ENCODE peak calls at places on chromosomes 16 and 17, in nine cellular contexts. F, B, K, Q, C, M, Y, H and T are unnamed samples.

GRCh38 chr16:51151435-51151950 is 423 bp upstream of the SALL1 start:
- DNase-seq in F (peak), B (no peak), K (peak), Q (no peak), C (peak), M (no peak), Y (no peak), H (peak), T (no peak)

GRCh38 chr16:21265104-21265825 is 12.8 kb downstream of the CRYM start:
- DNase-seq in F (no peak), B (no peak), K (no peak), Q (no peak), C (no peak), M (no peak), Y (no peak), H (peak), T (no peak)

GRCh38 chr16:46731691-46732555 is 16.2 kb downstream of the MYLK3 start:
- DNase-seq in F (no peak), B (no peak), K (peak), Q (no peak), C (no peak), M (peak), Y (no peak), H (peak), T (no peak)

GRCh38 chr16:50718761-50719400 is 23.0 kb upstream of the CYLD start:
- DNase-seq in F (no peak), B (no peak), K (no peak), Q (peak), C (no peak), M (no peak), Y (no peak), H (no peak), T (no peak)

GRCh38 chr17:9183297-9183696 is 162.0 kb downstream of the NTN1 start:
- DNase-seq in F (no peak), B (no peak), K (no peak), Q (no peak), C (no peak), M (no peak), Y (no peak), H (no peak), T (no peak)

GRCh38 chr16:66020642-66021041 is 345.8 kb upstream of the CDH5 start:
- DNase-seq in F (no peak), B (no peak), K (peak), Q (no peak), C (no peak), M (no peak), Y (peak), H (no peak), T (no peak)

GRCh38 chr16:29881050-29881449 is 18.0 kb upstream of the CDIPT start:
- DNase-seq in F (no peak), B (no peak), K (no peak), Q (no peak), C (no peak), M (no peak), Y (no peak), H (no peak), T (no peak)

GRCh38 chr16:30491744-30492308 is 19.3 kb downstream of the ITGAL start:
- DNase-seq in F (peak), B (no peak), K (peak), Q (peak), C (no peak), M (no peak), Y (peak), H (no peak), T (no peak)

GRCh38 chr16:30930160-30930571 is 6.8 kb downstream of the FBXL19 start:
- DNase-seq in F (no peak), B (no peak), K (no peak), Q (no peak), C (no peak), M (no peak), Y (no peak), H (no peak), T (no peak)

GRCh38 chr16:27920391-27920891 is 143.1 kb downstream of the GSG1L start:
- DNase-seq in F (peak), B (no peak), K (no peak), Q (peak), C (peak), M (no peak), Y (peak), H (no peak), T (no peak)

GRCh38 chr16:69741951-69742904 is 12.5 kb downstream of the NOB1 start:
- DNase-seq in F (peak), B (peak), K (peak), Q (peak), C (no peak), M (no peak), Y (no peak), H (peak), T (no peak)

GRCh38 chr17:68343976-68344375 is 52.7 kb downstream of the ARSG start:
- DNase-seq in F (no peak), B (no peak), K (no peak), Q (no peak), C (no peak), M (no peak), Y (no peak), H (no peak), T (peak)

GRCh38 chr16:67179421-67180080 is 4.2 kb downstream of the MATCAP1 start:
- DNase-seq in F (no peak), B (no peak), K (no peak), Q (no peak), C (peak), M (no peak), Y (no peak), H (no peak), T (no peak)

GRCh38 chr16:28984619-28985135 is at the start of gene LAT:
- DNase-seq in F (no peak), B (no peak), K (no peak), Q (no peak), C (no peak), M (no peak), Y (no peak), H (peak), T (peak)

GRCh38 chr17:42518755-42519545 is 17.1 kb upstream of the NAGLU start:
- DNase-seq in F (peak), B (no peak), K (peak), Q (peak), C (no peak), M (no peak), Y (peak), H (peak), T (no peak)

DNA sequence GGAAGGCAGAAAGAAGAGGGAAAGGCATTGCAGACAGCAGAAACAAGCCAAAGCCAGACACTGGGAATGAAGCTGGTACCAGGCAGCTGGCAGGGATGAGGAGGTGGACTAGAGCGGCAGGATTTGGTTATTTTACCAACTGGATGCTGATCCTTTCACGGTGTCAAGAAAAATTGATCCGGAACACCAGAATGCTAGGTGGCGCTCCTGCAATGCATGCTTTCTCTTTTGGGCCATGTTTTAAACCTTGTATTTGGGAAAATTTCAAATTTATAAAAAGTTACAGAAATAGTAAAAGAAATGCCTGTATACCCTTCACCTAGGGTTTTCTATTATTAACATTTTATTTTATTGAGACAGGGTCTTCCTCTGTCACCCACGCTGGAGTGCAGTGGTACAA is 224.7 kb downstream of the SOX9 start:
- DNase-seq in F (no peak), B (no peak), K (no peak), Q (no peak), C (no peak), M (no peak), Y (no peak), H (no peak), T (no peak)
- TF ChIP-seq CTCF in F (no peak), B (no peak), K (no peak), Q (no peak), C (no peak), M (no peak), Y (no peak), H (no peak), T (no peak)

GRCh38 chr17:512926-513325 is 160.3 kb upstream of the RPH3AL start:
- DNase-seq in F (no peak), B (no peak), K (no peak), Q (no peak), C (no peak), M (no peak), Y (no peak), H (no peak), T (no peak)

GRCh38 chr17:512311-512710 is 159.7 kb upstream of the RPH3AL start:
- DNase-seq in F (no peak), B (no peak), K (no peak), Q (no peak), C (no peak), M (no peak), Y (no peak), H (no peak), T (no peak)

GRCh38 chr17:511833-512251 is 159.2 kb upstream of the RPH3AL start:
- DNase-seq in F (no peak), B (no peak), K (peak), Q (no peak), C (no peak), M (no peak), Y (no peak), H (no peak), T (no peak)

GRCh38 chr17:510223-510917 is 157.8 kb upstream of the RPH3AL start:
- DNase-seq in F (no peak), B (no peak), K (no peak), Q (no peak), C (no peak), M (no peak), Y (no peak), H (no peak), T (no peak)

GRCh38 chr17:511001-511690 is 158.5 kb upstream of the RPH3AL start:
- DNase-seq in F (no peak), B (no peak), K (peak), Q (no peak), C (no peak), M (no peak), Y (no peak), H (no peak), T (no peak)
- TF ChIP-seq CTCF in F (no peak), B (no peak), K (no peak), Q (no peak), C (no peak), M (no peak), Y (no peak), H (no peak), T (no peak)

DNA sequence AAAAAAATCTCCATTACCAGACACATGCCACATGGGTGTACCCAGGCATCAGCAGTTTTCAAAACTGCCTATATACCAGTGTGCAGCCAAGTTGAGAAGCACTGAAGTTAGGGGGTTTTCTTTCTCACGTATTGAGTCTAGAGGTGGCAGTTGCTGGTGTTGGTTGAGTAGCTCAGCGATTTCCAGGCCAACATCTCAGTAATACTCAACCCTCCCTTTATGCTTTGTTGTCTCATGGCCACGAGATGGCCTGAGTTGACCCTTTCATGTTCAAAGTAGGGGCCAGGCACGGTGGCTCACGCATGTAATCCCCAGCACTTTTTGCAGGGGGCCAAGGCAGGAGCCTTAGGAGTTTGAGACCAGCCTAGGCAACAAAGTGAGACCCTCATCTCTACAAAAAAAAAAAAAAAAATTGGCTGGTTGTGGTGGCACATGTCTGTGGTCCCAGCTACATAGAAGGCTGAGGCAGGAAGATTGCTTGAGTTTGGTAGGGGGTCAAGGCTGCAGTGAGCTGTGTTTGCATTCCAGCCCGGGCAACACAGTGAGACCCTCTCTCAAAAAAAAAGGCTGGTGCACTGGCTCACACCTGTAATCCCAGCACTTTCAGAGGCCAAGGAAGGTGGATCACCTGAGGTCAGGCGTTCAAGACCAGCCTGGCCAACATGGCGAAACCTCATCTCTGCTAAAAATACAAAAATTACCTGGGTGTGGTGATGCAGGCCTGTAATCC is 10.8 kb downstream of the LRRC3C start:
- DNase-seq in F (no peak), B (no peak), K (no peak), Q (peak), C (no peak), M (no peak), Y (no peak), H (no peak), T (no peak)
- TF ChIP-seq CTCF in F (no peak), B (no peak), K (no peak), Q (no peak), C (no peak), M (no peak), Y (no peak), H (no peak), T (no peak)

DNA sequence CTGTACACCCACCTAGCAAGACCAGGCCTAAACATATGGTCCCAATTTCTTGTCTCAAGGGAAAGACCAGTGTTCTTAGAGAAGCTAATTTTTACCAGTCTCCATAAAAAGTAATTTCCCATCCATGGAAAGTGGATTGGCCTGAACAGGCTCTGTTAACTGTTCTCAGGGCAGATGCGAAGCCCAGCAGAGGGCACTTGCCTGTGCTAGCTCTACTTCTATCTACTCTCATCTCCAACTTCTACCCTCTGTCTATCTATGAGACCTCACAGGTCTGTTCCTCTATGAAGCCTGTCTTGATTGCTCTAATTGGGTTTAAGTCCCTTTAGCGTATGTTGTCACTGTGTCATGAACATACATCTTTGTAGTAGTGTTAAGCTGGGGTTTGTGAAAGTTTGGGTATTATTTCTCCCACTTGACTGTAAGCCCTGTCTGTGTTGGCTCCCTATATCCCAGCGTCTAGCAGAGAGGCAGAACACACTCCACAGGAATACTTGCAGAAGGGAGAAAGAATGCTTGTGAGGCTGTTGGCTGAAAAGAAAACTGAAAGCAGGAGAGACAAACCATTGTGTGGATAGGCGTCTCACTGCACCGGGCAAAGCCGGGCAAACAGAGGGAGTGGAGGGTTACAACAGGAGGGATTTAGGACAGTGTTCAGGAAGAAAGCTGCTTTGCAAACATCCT is 167.2 kb upstream of the MAF start:
- DNase-seq in F (peak), B (no peak), K (peak), Q (peak), C (peak), M (no peak), Y (no peak), H (no peak), T (no peak)
- TF ChIP-seq CTCF in F (peak), B (no peak), K (peak), Q (no peak), C (no peak), M (no peak), Y (no peak), H (peak), T (no peak)

GRCh38 chr16:85515319-85515745 is 97.8 kb upstream of the GSE1 start:
- DNase-seq in F (no peak), B (no peak), K (no peak), Q (no peak), C (no peak), M (no peak), Y (no peak), H (no peak), T (no peak)
- TF ChIP-seq CTCF in F (no peak), B (no peak), K (no peak), Q (no peak), C (no peak), M (no peak), Y (no peak), H (no peak), T (no peak)

DNA sequence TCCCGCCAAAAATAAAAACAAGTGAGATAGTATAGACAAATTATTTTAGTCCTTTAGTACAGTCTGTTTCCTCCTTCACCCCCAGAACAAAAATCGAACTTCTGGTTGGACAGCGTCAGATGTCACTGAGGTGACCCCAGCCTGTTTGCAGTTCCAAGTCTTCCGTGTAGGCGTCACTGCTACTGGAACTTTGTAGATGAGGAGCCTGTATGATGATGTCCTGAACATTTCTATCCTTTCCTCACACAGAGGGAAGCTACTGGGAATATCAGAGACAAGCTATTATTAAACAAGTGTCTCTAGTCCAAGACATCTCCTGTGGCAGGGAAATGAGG is 924 bp upstream of the VEZF1 start:
- DNase-seq in F (peak), B (no peak), K (peak), Q (peak), C (no peak), M (no peak), Y (no peak), H (no peak), T (no peak)
- TF ChIP-seq CTCF in F (peak), B (no peak), K (no peak), Q (no peak), C (no peak), M (no peak), Y (no peak), H (no peak), T (no peak)

DNA sequence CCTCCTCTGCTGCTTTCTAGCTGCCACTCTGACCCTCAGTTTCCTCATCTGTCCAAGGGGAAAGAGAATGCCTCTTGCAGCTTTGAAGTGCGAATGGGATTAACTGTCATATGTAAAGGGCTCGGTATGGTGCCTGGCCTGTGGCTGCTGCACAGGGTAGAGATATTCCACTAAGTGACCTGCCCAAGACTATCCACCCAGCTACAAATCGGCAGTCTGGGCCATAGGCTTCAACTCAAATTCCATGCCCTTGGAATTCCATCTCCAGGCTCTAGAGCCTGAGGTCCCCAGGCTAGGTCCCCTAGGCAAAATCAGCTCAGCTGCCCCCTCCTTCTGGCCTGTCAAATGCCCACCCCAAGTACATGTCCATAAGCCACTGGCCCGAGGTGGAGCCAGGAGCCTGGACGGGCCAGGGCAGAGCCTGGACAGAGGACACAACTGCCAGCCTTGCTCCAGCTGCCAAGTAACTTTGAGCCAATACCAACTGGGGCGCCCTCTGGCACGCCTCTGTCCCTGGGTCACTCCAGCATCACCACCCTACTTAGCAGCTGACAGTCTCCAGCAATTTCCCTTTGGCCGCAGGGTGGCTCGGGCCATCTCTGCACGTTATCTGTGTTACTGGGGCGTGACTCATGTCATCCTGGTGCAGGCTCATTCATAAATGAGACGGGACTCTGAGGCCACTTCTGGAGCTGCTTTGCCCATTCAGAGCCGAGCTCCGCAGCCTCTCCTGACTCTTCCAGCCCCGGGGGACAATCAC is 57.1 kb downstream of the SDK2 start:
- DNase-seq in F (peak), B (no peak), K (no peak), Q (peak), C (no peak), M (no peak), Y (no peak), H (peak), T (no peak)
- TF ChIP-seq CTCF in F (no peak), B (no peak), K (no peak), Q (no peak), C (no peak), M (no peak), Y (no peak), H (no peak), T (no peak)

GRCh38 chr17:44220211-44221071 is 966 bp upstream of the UBTF start:
- DNase-seq in F (peak), B (peak), K (peak), Q (peak), C (peak), M (peak), Y (peak), H (peak), T (no peak)

GRCh38 chr17:44221072-44221861 is 1.8 kb upstream of the UBTF start:
- DNase-seq in F (peak), B (peak), K (peak), Q (peak), C (peak), M (peak), Y (peak), H (peak), T (no peak)

GRCh38 chr17:44221862-44222111 is 2.3 kb upstream of the UBTF start:
- DNase-seq in F (no peak), B (no peak), K (no peak), Q (peak), C (no peak), M (peak), Y (peak), H (no peak), T (no peak)

GRCh38 chr17:44223574-44224046 is 4.1 kb upstream of the UBTF start:
- DNase-seq in F (no peak), B (no peak), K (peak), Q (peak), C (no peak), M (peak), Y (no peak), H (no peak), T (no peak)

DNA sequence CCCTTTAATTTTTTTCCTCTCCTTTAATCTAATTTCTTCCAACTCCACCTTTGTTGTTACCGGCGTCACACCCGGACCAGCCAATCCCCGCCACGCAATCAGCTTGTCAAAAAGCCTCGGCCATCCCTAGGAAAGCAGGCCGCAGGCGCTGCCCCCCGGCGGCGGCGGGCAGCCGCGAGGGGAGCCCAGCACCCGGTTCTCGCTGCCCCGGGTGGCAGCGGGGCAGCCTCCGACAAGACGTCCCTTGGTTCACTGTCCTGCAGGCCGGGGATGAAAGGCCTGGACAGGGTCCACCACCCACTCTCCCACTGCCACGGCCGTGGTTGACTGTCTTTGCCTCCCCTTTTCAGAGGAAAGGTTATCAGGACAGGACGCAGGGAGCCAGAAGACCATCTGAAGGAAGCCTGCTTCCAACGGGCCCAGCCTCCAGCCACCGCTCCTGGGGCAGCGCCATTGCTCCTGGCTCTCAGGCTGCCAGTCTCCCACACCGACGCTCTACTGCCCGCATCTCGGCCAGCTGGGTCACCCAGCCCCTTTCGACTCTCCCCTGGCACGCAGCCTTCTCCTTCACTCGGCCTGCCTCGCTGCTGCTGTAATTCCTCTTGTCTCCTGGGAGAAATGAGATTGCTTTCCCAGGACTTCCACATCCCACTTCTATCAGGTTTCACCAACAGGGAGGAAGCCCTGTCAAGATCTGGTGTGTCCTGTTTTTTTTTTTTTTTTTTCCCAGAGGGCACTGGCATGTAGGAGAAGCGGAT is 2.8 kb upstream of the UBTF start:
- DNase-seq in F (peak), B (peak), K (peak), Q (peak), C (peak), M (peak), Y (peak), H (peak), T (no peak)
- TF ChIP-seq CTCF in F (peak), B (peak), K (no peak), Q (no peak), C (no peak), M (no peak), Y (peak), H (peak), T (peak)

GRCh38 chr17:58136669-58137279 is 11.4 kb upstream of the OR4D1 start:
- DNase-seq in F (peak), B (no peak), K (peak), Q (peak), C (peak), M (no peak), Y (peak), H (no peak), T (no peak)
- TF ChIP-seq CTCF in F (peak), B (peak), K (peak), Q (peak), C (no peak), M (no peak), Y (peak), H (peak), T (no peak)